ENCODE peak calls at places on chromosomes 7 and 10, in eight cellular contexts. L is CD8-positive, alpha-beta T cell; C is Calu3; Y is glutamatergic neuron; V is astrocyte of the spinal cord; B is HFFc6; P is endothelial cell of umbilical vein; T is psoas muscle. S is an unnamed sample.

GRCh38 chr10:16773334-16773733 is 43.9 kb downstream of the RSU1 start:
- DNase-seq in P (no peak), L (no peak), V (no peak), Y (no peak), C (no peak), B (no peak), T (no peak), S (no peak)

GRCh38 chr7:70104243-70104642 is 506.0 kb downstream of the AUTS2 start:
- DNase-seq in V (no peak), Y (no peak), P (no peak), T (no peak), L (no peak), B (no peak), C (no peak), S (no peak)

GRCh38 chr7:3861941-3862340 is 560.9 kb downstream of the SDK1 start:
- DNase-seq in L (no peak), T (peak; percentile 33), P (peak; percentile 9), V (peak; percentile 81), Y (no peak), B (no peak), C (no peak), S (no peak)

GRCh38 chr7:5333121-5334050 is 50.6 kb downstream of the SLC29A4 start:
- DNase-seq in T (no peak), Y (no peak), C (no peak), P (no peak), B (no peak), L (no peak), V (no peak), S (no peak)

GRCh38 chr7:139732471-139733167 is 45.2 kb downstream of the HIPK2 start:
- DNase-seq in V (no peak), P (no peak), T (no peak), C (no peak), Y (no peak), L (no peak), B (no peak), S (no peak)

GRCh38 chr10:36515313-36515712 is 610.1 kb upstream of the ANKRD30A start:
- DNase-seq in B (no peak), T (no peak), L (no peak), V (no peak), P (no peak), Y (no peak), C (no peak), S (peak; percentile 54)

GRCh38 chr10:14926722-14927416 is 27.0 kb downstream of the DCLRE1C start:
- DNase-seq in C (no peak), B (no peak), Y (no peak), T (no peak), L (no peak), V (no peak), P (no peak), S (no peak)

GRCh38 chr7:30378275-30378674 is 93.9 kb downstream of the ZNRF2 start:
- DNase-seq in B (no peak), T (no peak), L (no peak), C (no peak), Y (no peak), V (no peak), P (no peak), S (no peak)

GRCh38 chr7:133672866-133673265 is 420.0 kb downstream of the EXOC4 start:
- DNase-seq in P (no peak), V (no peak), L (no peak), Y (no peak), T (no peak), C (no peak), B (no peak), S (no peak)

GRCh38 chr10:13439771-13440708 is 88.8 kb downstream of the BEND7 start:
- DNase-seq in Y (peak; percentile 83), V (peak; percentile 29), P (peak; percentile 52), T (peak; percentile 52), B (no peak), L (peak; percentile 79), C (peak; percentile 77), S (peak; percentile 64)

GRCh38 chr7:7454000-7454399 is 81.7 kb downstream of the COL28A1 start:
- DNase-seq in C (no peak), P (no peak), T (no peak), L (no peak), Y (no peak), B (no peak), V (no peak), S (no peak)

GRCh38 chr7:123987445-123987844 is 45.4 kb downstream of the TMEM229A start:
- DNase-seq in V (no peak), L (no peak), Y (no peak), T (no peak), B (no peak), P (no peak), C (no peak), S (no peak)

GRCh38 chr7:140242057-140243031 is 65.6 kb upstream of the KDM7A start:
- DNase-seq in P (peak; percentile 21), B (no peak), L (no peak), C (no peak), V (no peak), T (no peak), Y (no peak), S (peak; percentile 68)

GRCh38 chr10:117222552-117223412 is 18.1 kb upstream of the SLC18A2 start:
- DNase-seq in V (no peak), L (no peak), P (no peak), B (no peak), T (no peak), Y (peak; percentile 43), C (no peak), S (no peak)

GRCh38 chr7:155349601-155350331 is 52.1 kb downstream of the INSIG1 start:
- DNase-seq in C (no peak), P (no peak), V (no peak), T (no peak), B (no peak), Y (peak; percentile 16), L (no peak), S (no peak)

GRCh38 chr10:4266387-4267083 is 481.5 kb upstream of the KLF6 start:
- DNase-seq in C (no peak), B (no peak), Y (no peak), P (peak; percentile 49), T (no peak), V (no peak), L (no peak), S (no peak)

GRCh38 chr7:21942955-21943354 is 2.7 kb downstream of the CDCA7L start:
- DNase-seq in B (no peak), Y (no peak), L (no peak), T (no peak), V (no peak), P (no peak), C (no peak), S (no peak)

GRCh38 chr10:12480440-12480839 is 131.1 kb downstream of the CAMK1D start:
- DNase-seq in P (no peak), Y (no peak), V (no peak), B (no peak), L (no peak), C (no peak), T (no peak), S (no peak)

GRCh38 chr7:123314886-123315285 is 115.1 kb upstream of the SLC13A1 start:
- DNase-seq in T (no peak), P (no peak), C (no peak), B (no peak), Y (no peak), V (no peak), L (no peak), S (no peak)

GRCh38 chr7:26198133-26198780 is 2.3 kb downstream of the HNRNPA2B1 start:
- DNase-seq in C (no peak), P (peak; percentile 61), V (peak; percentile 48), T (no peak), Y (no peak), B (no peak), L (no peak), S (no peak)

GRCh38 chr7:92669616-92670153 is 79.5 kb upstream of the FAM133B start:
- DNase-seq in V (peak; percentile 35), L (no peak), T (no peak), P (no peak), Y (no peak), C (no peak), B (no peak), S (no peak)

GRCh38 chr10:557792-558328 is 131.6 kb downstream of the DIP2C start:
- DNase-seq in P (no peak), B (peak; percentile 10), C (no peak), L (no peak), V (no peak), T (no peak), Y (peak; percentile 54), S (peak; percentile 46)

GRCh38 chr7:20085086-20085485 is 132.1 kb downstream of the MACC1 start:
- DNase-seq in C (no peak), L (no peak), Y (no peak), V (no peak), B (no peak), T (no peak), P (no peak), S (no peak)

GRCh38 chr7:94374231-94374630 is 20.5 kb upstream of the COL1A2 start:
- DNase-seq in L (no peak), T (peak; percentile 76), C (no peak), P (peak; percentile 92), B (peak; percentile 88), V (peak; percentile 96), Y (peak; percentile 24), S (no peak)
- TF ChIP-seq CTCF in L (no peak), T (no peak), C (no peak), P (no peak), B (peak; percentile 46), V (no peak), Y (no peak), S (no peak)

DNA sequence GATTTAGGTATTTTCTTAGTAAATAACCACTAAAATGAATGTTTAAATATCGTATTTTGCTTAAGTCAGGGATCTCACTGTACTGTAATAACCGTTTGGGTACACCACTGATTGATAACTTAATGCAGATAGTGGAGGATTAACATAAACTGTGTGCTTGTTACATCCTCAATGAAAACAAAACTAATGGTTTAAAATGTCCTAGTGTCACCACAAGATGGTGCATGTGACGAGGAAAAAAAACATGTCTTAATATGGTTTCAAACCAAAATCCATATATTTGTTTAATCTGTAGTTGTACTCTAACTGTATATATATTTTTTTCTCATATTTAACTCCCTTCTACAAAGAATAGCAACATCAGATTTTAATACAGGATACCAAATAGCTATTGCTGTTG is 19.2 kb downstream of the ARMC10 start:
- DNase-seq in C (no peak), Y (no peak), B (no peak), L (no peak), V (no peak), P (no peak), T (no peak), S (no peak)
- TF ChIP-seq CTCF in C (no peak), Y (no peak), B (peak; percentile 39), L (no peak), V (no peak), P (no peak), T (no peak), S (peak; percentile 7)

DNA sequence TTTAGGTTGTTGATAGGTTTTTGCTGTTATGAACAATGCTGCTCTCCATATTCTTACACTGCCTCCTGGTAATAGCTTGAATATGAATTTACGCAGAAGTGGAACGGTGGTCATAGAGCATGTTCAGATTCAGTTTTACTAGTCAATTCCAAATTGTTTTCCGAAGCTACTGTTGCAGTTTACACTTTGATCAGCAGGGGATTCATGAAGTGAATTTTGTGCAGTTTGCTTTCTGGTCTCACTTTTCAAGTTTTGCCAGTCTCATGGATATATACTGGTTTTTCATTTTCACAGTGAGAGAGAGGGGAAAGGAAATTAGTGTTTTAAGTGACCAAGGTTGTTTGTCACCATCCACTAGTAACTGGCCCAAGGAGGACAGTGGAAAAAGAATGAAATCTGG is 171.3 kb downstream of the PRKCQ start:
- DNase-seq in L (no peak), T (no peak), B (no peak), V (no peak), C (no peak), Y (no peak), P (no peak), S (no peak)
- TF ChIP-seq CTCF in L (no peak), T (peak; percentile 16), B (peak; percentile 56), V (peak; percentile 20), C (no peak), Y (no peak), P (peak; percentile 8), S (peak; percentile 26)

GRCh38 chr7:2821161-2821841 is 22.8 kb downstream of the GNA12 start:
- DNase-seq in V (peak; percentile 77), B (peak; percentile 54), P (peak; percentile 67), T (no peak), Y (no peak), C (peak; percentile 62), L (no peak), S (no peak)
- TF ChIP-seq CTCF in V (no peak), B (peak; percentile 40), P (no peak), T (no peak), Y (no peak), C (peak; percentile 18), L (no peak), S (peak; percentile 45)